ENCODE peak calls at places on chromosome 21, in seven cellular contexts. K is SK-N-SH, V is spleen, D is GM23338, Q is esophagus muscularis mucosa, U is breast epithelium, E is sigmoid colon. Z is an unnamed sample. For H3K4me1, the result is how much of the 10 kb centered on the place peaks cover.

GRCh38 chr21:15823486-15824150 is 93.8 kb downstream of the USP25 start:
- DNase-seq in K (no peak), U (no peak), V (no peak), E (no peak), D (no peak), Q (no peak), Z (no peak)

GRCh38 chr21:27058673-27059365 is 91.9 kb upstream of the ADAMTS5 start:
- DNase-seq in V (no peak), Q (no peak), D (no peak), E (no peak), U (no peak), K (no peak), Z (no peak)

GRCh38 chr21:41879190-41879998 is at the start of gene PRDM15:
- DNase-seq in K (peak), V (peak), D (peak), E (peak), Q (no peak), U (peak), Z (peak)

GRCh38 chr21:36402339-36402738 is 17.1 kb downstream of the CHAF1B start:
- DNase-seq in K (no peak), E (no peak), D (no peak), Q (no peak), V (no peak), U (no peak), Z (no peak)

GRCh38 chr21:16879479-16879878 is 633.4 kb upstream of the CXADR start:
- DNase-seq in U (no peak), Q (no peak), V (no peak), D (no peak), K (no peak), E (no peak), Z (no peak)

GRCh38 chr21:14762309-14762708 is 216.2 kb upstream of the SAMSN1 start:
- DNase-seq in D (no peak), K (no peak), U (no peak), Q (no peak), E (no peak), V (no peak), Z (no peak)

GRCh38 chr21:34639882-34640788 is 25.2 kb upstream of the RCAN1 start:
- DNase-seq in V (no peak), D (no peak), Q (no peak), E (no peak), K (no peak), U (no peak), Z (no peak)

GRCh38 chr21:35303085-35303484 is 254.0 kb upstream of the RUNX1 start:
- DNase-seq in E (no peak), U (no peak), V (no peak), K (no peak), Q (no peak), D (no peak), Z (no peak)

GRCh38 chr21:37232274-37233018 is 34.7 kb downstream of the VPS26C start:
- DNase-seq in K (no peak), V (no peak), E (no peak), U (no peak), Q (peak), D (no peak), Z (no peak)

GRCh38 chr21:22444990-22445389 is 1446.8 kb downstream of the NCAM2 start:
- DNase-seq in V (no peak), E (no peak), Q (no peak), U (no peak), K (peak), D (no peak), Z (no peak)
- H3K4me1 ChIP-seq in V (under half), E (under half), Q (under half), U (under half), K (under half), D (under half), Z (under half)

DNA sequence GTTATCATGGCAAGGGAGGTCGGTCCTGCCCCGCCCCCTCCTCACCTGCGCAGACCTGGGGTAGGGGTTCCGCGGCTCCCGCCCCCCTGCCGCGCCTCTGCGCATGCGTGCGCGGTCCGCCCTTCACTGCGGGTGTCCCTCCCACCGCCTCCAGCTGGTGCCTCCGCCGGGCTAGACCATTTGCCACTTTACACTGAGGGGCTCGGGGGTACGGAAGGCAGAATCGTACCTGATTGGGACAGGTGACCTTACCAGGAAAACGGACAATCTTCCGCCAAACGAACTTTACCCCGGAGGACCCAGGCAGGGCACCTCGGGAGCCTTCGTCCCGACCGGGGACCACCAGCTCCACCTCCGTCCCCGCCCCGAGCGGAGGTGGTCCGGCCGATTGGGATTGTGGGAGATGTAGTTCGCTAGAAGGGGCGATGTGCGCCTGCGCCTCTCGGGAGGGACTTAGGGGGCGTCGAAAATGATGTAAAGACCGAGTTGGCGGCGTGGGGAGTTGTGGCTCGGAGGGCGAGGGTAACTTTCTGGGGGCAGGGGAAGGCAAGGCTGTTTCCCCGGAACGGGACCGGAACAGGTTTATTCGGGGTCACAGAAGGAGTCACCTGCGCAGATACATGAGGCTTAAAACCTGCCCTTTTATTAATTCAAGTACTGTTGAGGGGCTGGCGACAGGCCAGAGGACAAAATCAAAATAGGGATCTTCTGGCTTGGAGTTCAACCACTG is at the start of gene DNAJC28:
- DNase-seq in Q (peak), E (peak), K (peak), U (peak), D (peak), V (peak), Z (peak)
- TF ChIP-seq POLR2AphosphoS5 in Q (peak), E (peak), K (peak), U (peak), D (peak), V (peak), Z (peak)

DNA sequence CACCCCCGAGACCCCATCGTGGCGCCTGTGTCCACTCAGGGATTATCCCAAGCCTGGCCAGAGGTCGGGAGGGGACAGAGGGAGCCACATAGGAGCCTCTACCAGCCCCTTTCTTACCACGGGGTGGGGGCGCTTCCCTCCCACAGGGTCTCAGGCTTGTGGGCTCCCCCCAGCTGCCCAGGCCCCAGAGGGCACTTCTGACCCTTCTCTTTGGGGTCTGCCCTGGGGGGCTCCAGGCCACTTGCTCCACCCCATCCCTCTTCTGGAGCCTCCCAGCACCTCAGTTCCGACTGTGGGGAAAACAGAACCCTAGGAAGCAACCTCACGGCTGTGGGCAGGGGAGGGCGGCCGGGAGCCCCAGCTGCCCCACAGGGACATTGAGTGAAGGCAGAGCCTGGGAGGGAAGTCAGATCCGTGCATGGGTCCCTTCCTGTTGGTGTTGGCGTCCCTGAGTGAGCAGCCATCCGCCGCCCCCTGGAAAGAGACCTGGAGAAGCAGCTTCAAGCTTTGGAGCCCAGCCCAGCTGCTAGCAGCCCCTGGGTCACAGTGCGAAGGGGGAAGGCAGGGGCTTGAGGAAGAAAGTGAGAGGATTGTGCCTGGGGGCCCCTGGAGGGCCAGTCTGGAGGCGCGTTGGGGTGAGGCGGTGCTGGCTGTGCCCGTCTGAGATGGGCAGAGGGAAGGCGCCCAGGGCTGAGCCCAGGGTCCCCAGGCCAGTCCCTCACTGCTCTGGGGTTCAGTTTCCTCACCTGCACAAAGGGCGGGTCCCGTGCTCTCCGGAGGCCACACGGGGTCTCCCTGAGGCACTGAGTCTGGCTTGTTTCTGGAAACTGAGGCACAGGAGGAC is 22.1 kb downstream of the RRP1 start:
- DNase-seq in K (no peak), D (no peak), U (no peak), Q (no peak), V (no peak), E (no peak), Z (no peak)
- H3K4me3 ChIP-seq in K (no peak), D (no peak), U (peak), Q (no peak), V (peak), E (peak), Z (no peak)

DNA sequence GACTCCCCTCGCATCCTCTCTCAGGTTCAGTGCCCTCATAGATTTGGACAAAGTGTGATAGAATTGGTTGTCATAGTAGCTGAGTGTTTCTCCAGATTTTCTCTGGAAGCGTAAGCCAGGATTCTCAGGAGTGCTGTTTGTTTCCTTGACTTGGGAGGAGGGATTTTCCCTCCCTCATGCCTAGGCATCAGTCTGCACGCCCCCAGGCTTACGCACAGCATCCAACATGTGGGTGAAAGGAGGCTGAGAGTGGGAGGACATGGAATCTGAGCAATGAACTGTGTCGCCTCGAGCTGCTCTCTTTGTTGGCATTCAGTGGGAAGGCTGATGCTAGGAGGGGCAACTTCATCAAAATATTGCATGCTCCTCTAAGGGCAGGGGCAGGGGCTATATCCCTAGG is 503.5 kb downstream of the LTN1 start:
- DNase-seq in Q (no peak), E (no peak), V (no peak), U (no peak), D (no peak), K (no peak), Z (no peak)
- H3K4me1 ChIP-seq in Q (under half), E (under half), V (under half), U (under half), D (under half), K (under half), Z (under half)